ENCODE peak calls at places on chromosome 6, in eight cellular contexts. One of them, this sample, is unnamed.

GRCh38 chr6:166318227-166318626 is 10.0 kb upstream of the PRR18 start:
- DNase-seq in psoas muscle: no peak
- DNase-seq in gastrocnemius medialis: no peak
- DNase-seq in CD8-positive, alpha-beta T cell: no peak
- DNase-seq in IMR-90: no peak
- DNase-seq in SK-N-SH: no peak
- DNase-seq in right cardiac atrium: no peak
- DNase-seq in osteoblast: no peak
- DNase-seq in this sample: no peak

GRCh38 chr6:150088481-150089154 is 19.7 kb upstream of the ULBP3 start:
- DNase-seq in psoas muscle: no peak
- DNase-seq in gastrocnemius medialis: no peak
- DNase-seq in CD8-positive, alpha-beta T cell: no peak
- DNase-seq in IMR-90: no peak
- DNase-seq in SK-N-SH: no peak
- DNase-seq in right cardiac atrium: no peak
- DNase-seq in osteoblast: no peak
- DNase-seq in this sample: no peak

GRCh38 chr6:48744948-48745347 is 634.0 kb upstream of the PTCHD4 start:
- DNase-seq in psoas muscle: no peak
- DNase-seq in gastrocnemius medialis: no peak
- DNase-seq in CD8-positive, alpha-beta T cell: no peak
- DNase-seq in IMR-90: peak
- DNase-seq in SK-N-SH: no peak
- DNase-seq in right cardiac atrium: no peak
- DNase-seq in osteoblast: peak
- DNase-seq in this sample: peak

GRCh38 chr6:26054659-26054936 is 32.6 kb upstream of the HFE start:
- DNase-seq in psoas muscle: no peak
- DNase-seq in gastrocnemius medialis: no peak
- DNase-seq in CD8-positive, alpha-beta T cell: no peak
- DNase-seq in IMR-90: no peak
- DNase-seq in SK-N-SH: no peak
- DNase-seq in right cardiac atrium: no peak
- DNase-seq in osteoblast: no peak
- DNase-seq in this sample: no peak

GRCh38 chr6:47250302-47250701 is 59.4 kb downstream of the TNFRSF21 start:
- DNase-seq in psoas muscle: no peak
- DNase-seq in gastrocnemius medialis: no peak
- DNase-seq in CD8-positive, alpha-beta T cell: no peak
- DNase-seq in IMR-90: no peak
- DNase-seq in SK-N-SH: no peak
- DNase-seq in right cardiac atrium: no peak
- DNase-seq in osteoblast: no peak
- DNase-seq in this sample: no peak

GRCh38 chr6:123802697-123803455 is 789 bp upstream of the NKAIN2 start:
- DNase-seq in psoas muscle: peak
- DNase-seq in gastrocnemius medialis: peak
- DNase-seq in CD8-positive, alpha-beta T cell: peak
- DNase-seq in IMR-90: peak
- DNase-seq in SK-N-SH: peak
- DNase-seq in right cardiac atrium: peak
- DNase-seq in osteoblast: peak
- DNase-seq in this sample: no peak

GRCh38 chr6:16374796-16375195 is 136.4 kb downstream of the GMPR start:
- DNase-seq in psoas muscle: no peak
- DNase-seq in gastrocnemius medialis: no peak
- DNase-seq in CD8-positive, alpha-beta T cell: no peak
- DNase-seq in IMR-90: no peak
- DNase-seq in SK-N-SH: no peak
- DNase-seq in right cardiac atrium: no peak
- DNase-seq in osteoblast: no peak
- DNase-seq in this sample: no peak

GRCh38 chr6:100393493-100393892 is 71.2 kb downstream of the SIM1 start:
- DNase-seq in psoas muscle: no peak
- DNase-seq in gastrocnemius medialis: no peak
- DNase-seq in CD8-positive, alpha-beta T cell: no peak
- DNase-seq in IMR-90: no peak
- DNase-seq in SK-N-SH: no peak
- DNase-seq in right cardiac atrium: no peak
- DNase-seq in osteoblast: peak
- DNase-seq in this sample: no peak

GRCh38 chr6:71299541-71300470 is 11.2 kb downstream of the OGFRL1 start:
- DNase-seq in psoas muscle: no peak
- DNase-seq in gastrocnemius medialis: no peak
- DNase-seq in CD8-positive, alpha-beta T cell: no peak
- DNase-seq in IMR-90: peak
- DNase-seq in SK-N-SH: no peak
- DNase-seq in right cardiac atrium: no peak
- DNase-seq in osteoblast: no peak
- DNase-seq in this sample: no peak

DNA sequence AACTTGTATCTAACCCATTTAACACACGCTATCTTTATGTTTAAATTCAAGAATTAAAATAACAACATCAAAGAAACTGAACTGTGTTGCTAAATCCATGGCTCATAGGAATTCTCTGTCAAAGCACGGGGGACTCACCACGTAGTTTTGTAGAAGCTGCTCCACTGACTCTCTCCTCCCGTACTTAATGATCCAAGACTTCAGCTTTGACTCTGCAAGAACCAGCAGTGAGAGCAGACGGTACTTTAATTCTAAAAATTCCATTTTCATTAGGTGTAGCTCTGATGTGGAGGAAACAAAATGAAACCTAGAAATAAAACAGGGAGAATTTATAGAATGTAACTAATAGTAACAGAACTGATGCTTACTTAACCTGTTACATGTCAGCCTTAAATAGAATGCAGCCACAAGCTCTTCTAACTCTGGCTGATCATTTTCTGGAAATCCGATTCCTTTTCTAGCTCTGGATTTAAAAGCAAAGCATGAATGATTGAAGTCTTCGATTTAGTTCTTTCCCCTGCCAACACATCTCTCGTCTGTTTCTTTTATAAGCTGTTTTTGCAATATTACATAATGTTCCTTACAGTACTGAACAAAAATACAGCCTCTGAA is 165.6 kb downstream of the SYNE1 start:
- DNase-seq in psoas muscle: no peak
- DNase-seq in gastrocnemius medialis: no peak
- DNase-seq in CD8-positive, alpha-beta T cell: no peak
- DNase-seq in IMR-90: peak
- DNase-seq in SK-N-SH: no peak
- DNase-seq in right cardiac atrium: no peak
- DNase-seq in osteoblast: no peak
- DNase-seq in this sample: no peak
- H3K4me3 ChIP-seq in psoas muscle: peak
- H3K4me3 ChIP-seq in gastrocnemius medialis: peak
- H3K4me3 ChIP-seq in CD8-positive, alpha-beta T cell: no peak
- H3K4me3 ChIP-seq in IMR-90: peak
- H3K4me3 ChIP-seq in SK-N-SH: peak
- H3K4me3 ChIP-seq in right cardiac atrium: no peak
- H3K4me3 ChIP-seq in osteoblast: peak
- H3K4me3 ChIP-seq in this sample: peak

DNA sequence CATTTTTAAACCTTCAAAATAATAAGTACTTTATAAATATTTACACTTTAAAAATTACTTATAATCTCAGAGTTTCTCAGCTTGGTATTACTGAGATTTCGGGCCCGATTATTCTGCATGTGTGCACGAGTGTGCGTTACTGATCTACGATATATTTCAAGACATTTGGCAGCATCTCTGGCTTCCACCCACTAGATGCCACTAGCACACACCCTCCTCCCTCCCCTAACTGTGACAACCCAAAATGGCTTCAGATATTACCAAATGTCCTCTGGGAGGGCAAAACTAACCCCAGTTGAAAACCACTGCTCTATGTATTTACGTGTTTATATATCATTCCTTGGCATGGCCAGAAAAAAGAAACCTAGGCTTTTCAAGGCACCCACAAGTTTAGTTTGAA is 95.9 kb downstream of the FYN start:
- DNase-seq in psoas muscle: no peak
- DNase-seq in gastrocnemius medialis: no peak
- DNase-seq in CD8-positive, alpha-beta T cell: peak
- DNase-seq in IMR-90: no peak
- DNase-seq in SK-N-SH: no peak
- DNase-seq in right cardiac atrium: no peak
- DNase-seq in osteoblast: no peak
- DNase-seq in this sample: no peak
- H3K4me3 ChIP-seq in psoas muscle: no peak
- H3K4me3 ChIP-seq in gastrocnemius medialis: no peak
- H3K4me3 ChIP-seq in CD8-positive, alpha-beta T cell: no peak
- H3K4me3 ChIP-seq in IMR-90: no peak
- H3K4me3 ChIP-seq in SK-N-SH: no peak
- H3K4me3 ChIP-seq in right cardiac atrium: no peak
- H3K4me3 ChIP-seq in osteoblast: no peak
- H3K4me3 ChIP-seq in this sample: no peak

GRCh38 chr6:23656257-23656731 is 469.7 kb upstream of the NRSN1 start:
- DNase-seq in psoas muscle: no peak
- DNase-seq in gastrocnemius medialis: no peak
- DNase-seq in CD8-positive, alpha-beta T cell: no peak
- DNase-seq in IMR-90: no peak
- DNase-seq in SK-N-SH: peak
- DNase-seq in right cardiac atrium: no peak
- DNase-seq in osteoblast: no peak
- DNase-seq in this sample: peak

GRCh38 chr6:23656826-23657225 is 469.2 kb upstream of the NRSN1 start:
- DNase-seq in psoas muscle: no peak
- DNase-seq in gastrocnemius medialis: no peak
- DNase-seq in CD8-positive, alpha-beta T cell: no peak
- DNase-seq in IMR-90: no peak
- DNase-seq in SK-N-SH: no peak
- DNase-seq in right cardiac atrium: no peak
- DNase-seq in osteoblast: no peak
- DNase-seq in this sample: no peak

GRCh38 chr6:23650676-23651075 is 475.3 kb upstream of the NRSN1 start:
- DNase-seq in psoas muscle: no peak
- DNase-seq in gastrocnemius medialis: no peak
- DNase-seq in CD8-positive, alpha-beta T cell: no peak
- DNase-seq in IMR-90: no peak
- DNase-seq in SK-N-SH: no peak
- DNase-seq in right cardiac atrium: no peak
- DNase-seq in osteoblast: peak
- DNase-seq in this sample: peak

GRCh38 chr6:23655502-23655901 is 470.5 kb upstream of the NRSN1 start:
- DNase-seq in psoas muscle: no peak
- DNase-seq in gastrocnemius medialis: no peak
- DNase-seq in CD8-positive, alpha-beta T cell: no peak
- DNase-seq in IMR-90: no peak
- DNase-seq in SK-N-SH: peak
- DNase-seq in right cardiac atrium: no peak
- DNase-seq in osteoblast: no peak
- DNase-seq in this sample: no peak

DNA sequence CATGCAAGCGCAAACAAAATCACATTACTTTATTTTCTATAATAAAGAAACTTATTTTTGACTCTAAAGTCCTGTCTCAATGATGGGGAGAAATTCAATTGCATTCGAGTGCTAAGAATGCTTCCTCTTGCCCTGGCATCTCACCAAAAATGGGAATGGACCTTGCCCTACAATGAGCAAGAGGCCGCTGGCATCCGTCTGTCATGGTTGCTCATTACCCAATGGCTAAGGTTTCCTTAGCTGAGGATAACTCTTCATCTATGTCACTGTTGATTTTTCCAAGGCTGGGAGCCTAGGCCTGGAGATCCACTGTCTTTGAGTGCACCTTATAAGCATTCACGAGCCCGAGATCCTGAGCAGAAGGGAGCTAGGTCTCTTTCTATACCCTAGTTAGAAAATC is 471.3 kb upstream of the NRSN1 start:
- DNase-seq in psoas muscle: no peak
- DNase-seq in gastrocnemius medialis: no peak
- DNase-seq in CD8-positive, alpha-beta T cell: no peak
- DNase-seq in IMR-90: no peak
- DNase-seq in SK-N-SH: no peak
- DNase-seq in right cardiac atrium: no peak
- DNase-seq in osteoblast: no peak
- DNase-seq in this sample: no peak
- H3K4me3 ChIP-seq in psoas muscle: no peak
- H3K4me3 ChIP-seq in gastrocnemius medialis: no peak
- H3K4me3 ChIP-seq in CD8-positive, alpha-beta T cell: no peak
- H3K4me3 ChIP-seq in IMR-90: no peak
- H3K4me3 ChIP-seq in SK-N-SH: no peak
- H3K4me3 ChIP-seq in right cardiac atrium: no peak
- H3K4me3 ChIP-seq in osteoblast: no peak
- H3K4me3 ChIP-seq in this sample: no peak

GRCh38 chr6:18264338-18265098 is at the start of gene DEK:
- DNase-seq in psoas muscle: peak
- DNase-seq in gastrocnemius medialis: peak
- DNase-seq in CD8-positive, alpha-beta T cell: peak
- DNase-seq in IMR-90: peak
- DNase-seq in SK-N-SH: peak
- DNase-seq in right cardiac atrium: peak
- DNase-seq in osteoblast: peak
- DNase-seq in this sample: no peak

GRCh38 chr6:18263561-18264337 is 581 bp downstream of the DEK start:
- DNase-seq in psoas muscle: peak
- DNase-seq in gastrocnemius medialis: peak
- DNase-seq in CD8-positive, alpha-beta T cell: no peak
- DNase-seq in IMR-90: no peak
- DNase-seq in SK-N-SH: peak
- DNase-seq in right cardiac atrium: peak
- DNase-seq in osteoblast: peak
- DNase-seq in this sample: no peak

GRCh38 chr6:18265099-18265372 is 706 bp upstream of the DEK start:
- DNase-seq in psoas muscle: no peak
- DNase-seq in gastrocnemius medialis: no peak
- DNase-seq in CD8-positive, alpha-beta T cell: no peak
- DNase-seq in IMR-90: no peak
- DNase-seq in SK-N-SH: peak
- DNase-seq in right cardiac atrium: no peak
- DNase-seq in osteoblast: no peak
- DNase-seq in this sample: no peak

GRCh38 chr6:18266524-18266908 is 2.2 kb upstream of the DEK start:
- DNase-seq in psoas muscle: no peak
- DNase-seq in gastrocnemius medialis: no peak
- DNase-seq in CD8-positive, alpha-beta T cell: no peak
- DNase-seq in IMR-90: no peak
- DNase-seq in SK-N-SH: no peak
- DNase-seq in right cardiac atrium: no peak
- DNase-seq in osteoblast: no peak
- DNase-seq in this sample: no peak

GRCh38 chr6:18265787-18266523 is 1.6 kb upstream of the DEK start:
- DNase-seq in psoas muscle: no peak
- DNase-seq in gastrocnemius medialis: no peak
- DNase-seq in CD8-positive, alpha-beta T cell: no peak
- DNase-seq in IMR-90: no peak
- DNase-seq in SK-N-SH: no peak
- DNase-seq in right cardiac atrium: no peak
- DNase-seq in osteoblast: no peak
- DNase-seq in this sample: no peak
- H3K4me3 ChIP-seq in psoas muscle: no peak
- H3K4me3 ChIP-seq in gastrocnemius medialis: no peak
- H3K4me3 ChIP-seq in CD8-positive, alpha-beta T cell: no peak
- H3K4me3 ChIP-seq in IMR-90: no peak
- H3K4me3 ChIP-seq in SK-N-SH: no peak
- H3K4me3 ChIP-seq in right cardiac atrium: no peak
- H3K4me3 ChIP-seq in osteoblast: no peak
- H3K4me3 ChIP-seq in this sample: no peak

This sample was measured in retinal pigment epithelial cell.